ENCODE peak calls at places on chromosomes 16 and 17, in nine cellular contexts. X is lung; H is effector memory CD4-positive, alpha-beta T cell; N is PC-3; B is IMR-90; A is tibial nerve; G is upper lobe of right lung; W is body of pancreas; P is stomach. I is an unnamed sample. For H3K36me3, the result is how much of the 10 kb centered on the place peaks cover.

GRCh38 chr17:21029032-21029431 is 13.8 kb downstream of the USP22 start:
- DNase-seq in X (no peak), H (no peak), N (peak), B (peak), A (no peak), G (no peak), W (peak), P (no peak), I (no peak)

GRCh38 chr17:38598995-38599394 is 6.8 kb downstream of the SRCIN1 start:
- DNase-seq in X (no peak), H (no peak), N (no peak), B (no peak), A (no peak), G (no peak), W (no peak), P (no peak), I (no peak)

GRCh38 chr17:78251773-78252103 is 20.3 kb downstream of the TMEM235 start:
- DNase-seq in X (no peak), H (no peak), N (no peak), B (no peak), A (no peak), G (no peak), W (peak), P (no peak), I (no peak)

GRCh38 chr16:78216166-78216745 is 116.8 kb downstream of the WWOX start:
- DNase-seq in X (no peak), H (no peak), N (no peak), B (no peak), A (no peak), G (no peak), W (no peak), P (no peak), I (no peak)

GRCh38 chr17:70829876-70830275 is 660.5 kb downstream of the KCNJ2 start:
- DNase-seq in X (no peak), H (no peak), N (peak), B (peak), A (no peak), G (no peak), W (no peak), P (no peak), I (no peak)

GRCh38 chr16:50985733-50986132 is 165.3 kb downstream of the SALL1 start:
- DNase-seq in X (no peak), H (no peak), N (no peak), B (no peak), A (no peak), G (no peak), W (no peak), P (no peak), I (no peak)

GRCh38 chr16:48203974-48204824 is 39.9 kb upstream of the LONP2 start:
- DNase-seq in X (no peak), H (no peak), N (no peak), B (no peak), A (no peak), G (no peak), W (peak), P (no peak), I (no peak)

GRCh38 chr16:84785843-84786538 is 33.8 kb upstream of the CRISPLD2 start:
- DNase-seq in X (peak), H (no peak), N (no peak), B (peak), A (no peak), G (peak), W (peak), P (peak), I (no peak)

GRCh38 chr16:67024384-67024896 is 4.5 kb upstream of the CBFB start:
- DNase-seq in X (no peak), H (no peak), N (no peak), B (no peak), A (no peak), G (peak), W (no peak), P (no peak), I (peak)

GRCh38 chr17:56699186-56699895 is 105.8 kb downstream of the NOG start:
- DNase-seq in X (peak), H (no peak), N (peak), B (peak), A (peak), G (peak), W (peak), P (peak), I (no peak)

GRCh38 chr17:67132366-67132765 is 88.0 kb downstream of the CACNG1 start:
- DNase-seq in X (no peak), H (no peak), N (no peak), B (no peak), A (no peak), G (no peak), W (no peak), P (no peak), I (no peak)

GRCh38 chr17:80855968-80856862 is 135.4 kb upstream of the CHMP6 start:
- DNase-seq in X (no peak), H (peak), N (peak), B (peak), A (no peak), G (no peak), W (no peak), P (peak), I (peak)

GRCh38 chr16:4015991-4016325 is 100.3 kb downstream of the ADCY9 start:
- DNase-seq in X (no peak), H (no peak), N (no peak), B (no peak), A (no peak), G (no peak), W (no peak), P (no peak), I (no peak)

GRCh38 chr17:73667184-73667959 is 23.1 kb upstream of the SDK2 start:
- DNase-seq in X (peak), H (no peak), N (no peak), B (no peak), A (peak), G (no peak), W (peak), P (no peak), I (no peak)

GRCh38 chr16:86739808-86740207 is 161.5 kb downstream of the FOXL1 start:
- DNase-seq in X (no peak), H (no peak), N (no peak), B (no peak), A (no peak), G (no peak), W (no peak), P (no peak), I (no peak)

GRCh38 chr16:61182416-61182815 is 853.8 kb downstream of the CDH8 start:
- DNase-seq in X (no peak), H (no peak), N (no peak), B (no peak), A (no peak), G (no peak), W (no peak), P (no peak), I (no peak)

GRCh38 chr17:35588196-35588920 is 1.2 kb downstream of the AP2B1 start:
- DNase-seq in X (no peak), H (no peak), N (peak), B (peak), A (no peak), G (no peak), W (no peak), P (no peak), I (no peak)

GRCh38 chr16:19804538-19805323 is 79.9 kb downstream of the GPRC5B start:
- DNase-seq in X (peak), H (no peak), N (peak), B (no peak), A (peak), G (no peak), W (peak), P (peak), I (no peak)

GRCh38 chr16:85220125-85220839 is 108.0 kb upstream of the CIBAR2 start:
- DNase-seq in X (peak), H (no peak), N (peak), B (peak), A (peak), G (peak), W (peak), P (peak), I (peak)

GRCh38 chr17:499836-500543 is 147.4 kb upstream of the RPH3AL start:
- DNase-seq in X (peak), H (no peak), N (no peak), B (no peak), A (no peak), G (no peak), W (no peak), P (peak), I (no peak)

GRCh38 chr16:75628351-75628750 is 5.3 kb upstream of the ADAT1 start:
- DNase-seq in X (no peak), H (no peak), N (no peak), B (no peak), A (no peak), G (no peak), W (no peak), P (no peak), I (no peak)

GRCh38 chr17:39376434-39376833 is 25.0 kb downstream of the FBXL20 start:
- DNase-seq in X (no peak), H (no peak), N (no peak), B (no peak), A (no peak), G (no peak), W (no peak), P (peak), I (no peak)

GRCh38 chr16:55494994-55495421 is 13.9 kb upstream of the LPCAT2 start:
- DNase-seq in X (peak), H (no peak), N (peak), B (peak), A (peak), G (no peak), W (peak), P (peak), I (peak)

GRCh38 chr17:50956750-50957523 is 90.8 kb upstream of the TOB1 start:
- DNase-seq in X (peak), H (peak), N (peak), B (peak), A (peak), G (peak), W (peak), P (peak), I (peak)

GRCh38 chr17:50163846-50164696 is 1.7 kb upstream of the SGCA start:
- DNase-seq in X (no peak), H (no peak), N (no peak), B (no peak), A (no peak), G (peak), W (no peak), P (no peak), I (no peak)

GRCh38 chr17:50863931-50864330 is 2.2 kb downstream of the TOB1 start:
- DNase-seq in X (no peak), H (no peak), N (no peak), B (no peak), A (no peak), G (no peak), W (no peak), P (no peak), I (no peak)

GRCh38 chr17:42760652-42761581 is at the start of gene RAMP2:
- DNase-seq in X (no peak), H (no peak), N (no peak), B (no peak), A (no peak), G (peak), W (peak), P (peak), I (no peak)

GRCh38 chr17:17416400-17417360 is 60.1 kb upstream of the MED9 start:
- DNase-seq in X (peak), H (no peak), N (peak), B (peak), A (no peak), G (peak), W (peak), P (peak), I (no peak)

DNA sequence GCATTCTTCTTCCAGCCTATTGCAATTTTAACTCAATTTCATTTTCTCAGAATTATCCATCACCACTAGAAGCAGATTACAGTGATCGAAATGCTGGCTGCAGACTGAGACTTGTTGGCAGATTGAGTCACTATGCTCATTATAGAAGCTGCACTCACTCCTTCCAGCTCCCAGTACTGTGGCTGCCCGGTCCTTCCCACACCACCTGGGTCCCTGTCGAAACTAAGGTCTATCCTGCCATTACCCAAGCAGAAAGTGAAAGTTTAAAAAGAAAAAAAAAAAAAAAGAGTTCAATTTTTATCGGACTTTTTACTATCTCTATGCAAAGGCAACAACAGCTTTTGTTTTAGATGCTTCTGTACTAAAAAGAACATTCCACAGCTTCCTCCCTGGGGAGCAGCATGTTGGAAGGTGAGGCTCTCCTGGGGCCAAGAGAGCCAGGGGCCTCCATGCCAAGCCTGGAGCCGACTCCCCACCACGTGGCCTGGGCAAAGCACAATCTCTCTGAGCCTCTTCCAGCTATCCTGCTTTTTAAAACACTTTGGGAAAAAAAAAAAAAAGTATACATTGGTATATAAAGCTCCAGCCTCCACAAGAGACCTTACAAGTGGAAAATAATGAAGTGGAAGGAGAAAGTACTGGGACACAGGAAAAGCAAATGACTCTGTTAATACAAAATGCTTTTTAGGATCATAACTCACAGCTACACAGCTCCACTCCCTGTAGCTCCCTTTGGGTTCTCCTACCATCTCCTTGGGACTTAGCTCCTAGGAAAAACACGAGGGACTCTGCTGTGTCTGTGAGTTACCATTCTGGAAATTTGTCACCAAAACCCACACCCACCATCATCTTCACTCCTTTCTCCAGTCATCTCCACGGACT is 77.8 kb downstream of the USP31 start:
- DNase-seq in X (no peak), H (no peak), N (no peak), B (peak), A (no peak), G (no peak), W (no peak), P (no peak), I (no peak)
- H3K36me3 ChIP-seq in X (under half), H (under half), N (under half), B (under half), A (under half), G (half or more), W (under half), P (half or more), I (under half)

GRCh38 chr16:89589241-89589926 is 13.8 kb downstream of the CPNE7 start:
- DNase-seq in X (no peak), H (no peak), N (no peak), B (no peak), A (no peak), G (no peak), W (no peak), P (no peak), I (no peak)
- H3K36me3 ChIP-seq in X (under half), H (under half), N (under half), B (under half), A (under half), G (under half), W (under half), P (under half), I (under half)

GRCh38 chr17:28580925-28581324 is 4.2 kb upstream of the ALDOC start:
- DNase-seq in X (no peak), H (no peak), N (no peak), B (no peak), A (no peak), G (no peak), W (no peak), P (no peak), I (no peak)

GRCh38 chr17:28576758-28577465 is at the start of gene ALDOC:
- DNase-seq in X (peak), H (peak), N (peak), B (peak), A (peak), G (peak), W (peak), P (peak), I (peak)

GRCh38 chr17:28577466-28577824 is 750 bp upstream of the ALDOC start:
- DNase-seq in X (no peak), H (no peak), N (no peak), B (no peak), A (no peak), G (no peak), W (no peak), P (no peak), I (no peak)

GRCh38 chr17:28579526-28579925 is 2.8 kb upstream of the ALDOC start:
- DNase-seq in X (no peak), H (no peak), N (no peak), B (no peak), A (no peak), G (no peak), W (no peak), P (no peak), I (no peak)

DNA sequence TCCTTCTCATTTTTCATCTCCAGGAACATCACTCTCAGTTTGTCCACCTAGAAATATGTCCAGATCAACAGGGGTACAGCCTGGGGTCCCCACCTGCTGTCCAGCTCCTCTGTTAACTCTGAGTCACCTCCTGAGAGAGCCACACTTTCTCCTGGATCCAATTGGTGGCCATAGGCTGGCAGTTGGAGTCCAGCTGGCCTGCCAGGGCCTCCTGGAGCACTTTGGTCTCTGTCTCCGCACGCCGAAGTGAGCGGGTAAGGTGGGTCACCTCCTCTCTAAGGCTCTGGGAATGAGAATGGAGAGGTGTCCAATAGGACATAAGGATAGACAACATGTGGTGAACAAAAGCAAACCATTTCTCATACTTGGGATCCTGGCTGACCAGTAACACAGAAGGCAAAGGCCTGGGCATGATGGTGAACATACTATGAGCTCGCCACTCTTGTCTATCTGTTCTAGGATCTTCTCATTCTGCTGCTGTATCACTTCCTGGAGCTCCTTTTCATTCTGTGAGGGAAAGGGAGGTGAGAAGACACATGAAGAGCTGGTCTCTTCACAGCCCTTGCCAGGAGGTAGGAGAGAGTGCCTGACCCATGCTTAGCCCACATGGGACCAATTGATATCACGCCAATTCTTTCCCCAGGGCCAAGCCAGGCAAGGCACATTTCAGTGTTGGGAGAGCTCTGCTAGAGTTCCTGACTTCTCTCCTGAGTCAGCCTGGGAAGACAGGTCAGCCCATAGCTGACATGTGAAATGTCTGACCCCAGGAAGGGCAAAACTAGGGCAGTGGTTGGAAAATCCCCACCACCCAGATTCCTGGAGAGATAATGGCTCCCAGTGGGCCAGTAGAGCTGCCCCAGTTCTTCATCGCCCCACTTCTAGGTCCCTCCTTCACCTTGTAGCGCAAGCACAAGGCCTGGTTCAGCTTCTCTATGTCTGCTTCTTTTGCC is 1.8 kb upstream of the ALDOC start:
- DNase-seq in X (no peak), H (no peak), N (no peak), B (no peak), A (no peak), G (no peak), W (no peak), P (no peak), I (no peak)
- H3K36me3 ChIP-seq in X (under half), H (under half), N (under half), B (under half), A (under half), G (under half), W (under half), P (under half), I (under half)

DNA sequence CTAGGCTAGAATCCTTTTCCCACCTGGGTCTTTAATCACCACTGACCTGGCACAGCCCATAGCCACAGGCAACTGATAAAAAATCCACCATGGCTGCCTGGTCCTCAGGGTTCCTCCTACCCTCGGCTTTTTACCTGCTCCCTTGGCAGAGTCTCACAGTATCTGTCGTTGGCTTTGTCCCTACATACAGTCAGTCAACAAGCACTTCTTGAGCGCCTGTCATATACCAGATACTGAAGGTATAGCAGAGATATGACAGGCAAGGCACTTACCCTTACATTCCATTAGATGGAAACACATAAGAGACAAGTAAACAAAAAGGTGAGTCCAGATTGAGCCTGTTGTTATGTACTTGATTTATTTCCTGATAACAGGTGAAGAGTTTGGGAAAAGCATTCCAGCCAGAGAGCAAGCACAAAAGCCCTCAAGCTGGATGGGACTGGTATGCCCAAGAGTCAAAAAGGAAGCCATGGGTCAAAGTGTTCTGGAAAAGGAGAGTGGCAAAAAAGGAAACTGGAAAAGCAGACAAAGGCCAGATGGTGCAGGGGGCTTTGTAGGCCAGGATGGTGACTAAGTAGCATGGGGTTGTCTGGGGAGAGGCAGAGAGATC is 247.0 kb downstream of the CHD9NB start:
- DNase-seq in X (no peak), H (no peak), N (no peak), B (no peak), A (no peak), G (no peak), W (no peak), P (no peak), I (no peak)
- H3K36me3 ChIP-seq in X (under half), H (under half), N (under half), B (under half), A (under half), G (under half), W (under half), P (under half), I (under half)

DNA sequence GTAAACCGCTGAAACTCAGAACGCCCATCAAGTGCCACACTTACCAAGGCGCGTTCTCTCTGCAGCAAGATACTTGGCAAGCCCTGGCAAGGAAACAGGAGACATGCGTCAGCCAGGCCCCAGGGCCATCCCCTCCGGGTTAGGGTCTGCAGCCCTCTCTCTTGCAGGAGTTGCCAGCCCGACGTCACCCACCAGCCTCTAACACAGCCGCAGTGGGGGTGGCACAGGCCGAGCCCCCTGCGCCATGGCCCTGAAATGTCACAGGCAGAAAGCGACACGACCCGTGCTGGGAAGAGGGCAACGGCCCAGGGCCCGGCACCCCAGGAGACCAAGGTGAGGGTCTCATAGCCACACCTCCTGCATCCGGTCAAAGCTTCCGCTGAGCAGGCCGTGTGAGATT is 21.9 kb downstream of the ELAC2 start:
- DNase-seq in X (no peak), H (no peak), N (no peak), B (no peak), A (no peak), G (no peak), W (no peak), P (no peak), I (no peak)
- H3K36me3 ChIP-seq in X (half or more), H (half or more), N (half or more), B (half or more), A (half or more), G (half or more), W (half or more), P (half or more), I (under half)

I was measured in uterus.